ENCODE peak calls at places on chromosome 16, in six cellular contexts. M, L, U, J, I and P are unnamed samples.
A peak's percentile ranks its signal among the peaks of the same experiment; 100 is the strongest.

GRCh38 chr16:31452631-31453106 is 6.6 kb upstream of the ARMC5 start:
- DNase-seq in M (no peak), L (peak; percentile 88), U (peak; percentile 94), J (no peak), I (no peak), P (peak; percentile 87)

GRCh38 chr16:89401641-89402445 is 88.5 kb downstream of the ANKRD11 start:
- DNase-seq in M (no peak), L (no peak), U (no peak), J (no peak), I (no peak), P (no peak)

GRCh38 chr16:67013823-67014640 is 14.9 kb upstream of the CBFB start:
- DNase-seq in M (peak; percentile 53), L (peak; percentile 70), U (peak; percentile 46), J (no peak), I (peak; percentile 44), P (peak; percentile 77)

GRCh38 chr16:50842013-50842505 is 100.2 kb downstream of the CYLD start:
- DNase-seq in M (peak; percentile 25), L (no peak), U (no peak), J (no peak), I (no peak), P (no peak)

GRCh38 chr16:19252904-19253303 is 32.6 kb upstream of the CLEC19A start:
- DNase-seq in M (no peak), L (no peak), U (no peak), J (no peak), I (no peak), P (no peak)

GRCh38 chr16:22098538-22099255 is 6.4 kb downstream of the VWA3A start:
- DNase-seq in M (no peak), L (peak; percentile 84), U (peak; percentile 44), J (no peak), I (peak; percentile 36), P (peak; percentile 64)

GRCh38 chr16:11386054-11386680 is 40.9 kb downstream of the RMI2 start:
- DNase-seq in M (no peak), L (no peak), U (no peak), J (no peak), I (no peak), P (no peak)

GRCh38 chr16:84058664-84059063 is 16.1 kb upstream of the SLC38A8 start:
- DNase-seq in M (no peak), L (no peak), U (no peak), J (no peak), I (no peak), P (no peak)

GRCh38 chr16:22205577-22206012 is 483 bp upstream of the EEF2K start:
- DNase-seq in M (no peak), L (no peak), U (no peak), J (no peak), I (no peak), P (no peak)

GRCh38 chr16:50499254-50499653 is 48.9 kb upstream of the NKD1 start:
- DNase-seq in M (no peak), L (no peak), U (no peak), J (no peak), I (no peak), P (no peak)

GRCh38 chr16:56943761-56944375 is 11.9 kb downstream of the HERPUD1 start:
- DNase-seq in M (no peak), L (no peak), U (no peak), J (no peak), I (no peak), P (no peak)

GRCh38 chr16:79217375-79218011 is 383.0 kb downstream of the MAF start:
- DNase-seq in M (no peak), L (peak; percentile 63), U (no peak), J (no peak), I (no peak), P (no peak)

GRCh38 chr16:54488729-54489128 is 202.1 kb upstream of the IRX3 start:
- DNase-seq in M (no peak), L (no peak), U (no peak), J (no peak), I (no peak), P (no peak)

GRCh38 chr16:3578610-3579551 is 1.7 kb upstream of the NLRC3 start:
- DNase-seq in M (no peak), L (peak; percentile 47), U (no peak), J (no peak), I (peak; percentile 27), P (no peak)

GRCh38 chr16:57384248-57385070 is 12.2 kb downstream of the CX3CL1 start:
- DNase-seq in M (no peak), L (no peak), U (no peak), J (no peak), I (no peak), P (no peak)

GRCh38 chr16:27828671-27829070 is 234.8 kb downstream of the GSG1L start:
- DNase-seq in M (no peak), L (no peak), U (no peak), J (no peak), I (no peak), P (no peak)

GRCh38 chr16:24189941-24190340 is 66.2 kb upstream of the CACNG3 start:
- DNase-seq in M (no peak), L (no peak), U (no peak), J (no peak), I (no peak), P (no peak)

GRCh38 chr16:85273293-85273692 is 161.0 kb upstream of the CIBAR2 start:
- DNase-seq in M (no peak), L (no peak), U (no peak), J (no peak), I (no peak), P (no peak)

GRCh38 chr16:67180166-67180565 is 3.6 kb downstream of the MATCAP1 start:
- DNase-seq in M (no peak), L (no peak), U (no peak), J (no peak), I (no peak), P (no peak)

GRCh38 chr16:2156849-2157224 is 1.3 kb downstream of the TRAF7 start:
- DNase-seq in M (no peak), L (no peak), U (no peak), J (no peak), I (no peak), P (no peak)

GRCh38 chr16:2155091-2156024 is at the start of gene TRAF7:
- DNase-seq in M (peak; percentile 100), L (peak; percentile 100), U (peak; percentile 100), J (peak; percentile 99), I (peak; percentile 100), P (peak; percentile 100)

GRCh38 chr16:2157480-2158261 is 2.1 kb downstream of the TRAF7 start:
- DNase-seq in M (no peak), L (no peak), U (no peak), J (no peak), I (no peak), P (no peak)

GRCh38 chr16:2154533-2155090 is 970 bp upstream of the TRAF7 start:
- DNase-seq in M (no peak), L (no peak), U (no peak), J (no peak), I (no peak), P (no peak)

GRCh38 chr16:2156025-2156848 is 655 bp downstream of the TRAF7 start:
- DNase-seq in M (no peak), L (peak; percentile 59), U (peak; percentile 76), J (no peak), I (no peak), P (peak; percentile 79)
- H3K18ac ChIP-seq in M (no peak overlapping the region), L (peak overlapping the region; percentile 24), U (no peak overlapping the region), J (peak overlapping the region; percentile 87), I (peak overlapping the region; percentile 88), P (peak overlapping the region; percentile 86)

GRCh38 chr16:68228652-68229051 is 7.3 kb downstream of the ESRP2 start:
- DNase-seq in M (no peak), L (no peak), U (no peak), J (no peak), I (no peak), P (no peak)
- H3K4me2 ChIP-seq in M (no peak overlapping the region), L (no peak overlapping the region), U (no peak overlapping the region), J (no peak overlapping the region), I (no peak overlapping the region), P (no peak overlapping the region)

GRCh38 chr16:81313731-81314602 is 795 bp upstream of the GAN start:
- DNase-seq in M (peak; percentile 69), L (peak; percentile 93), U (no peak), J (peak; percentile 58), I (peak; percentile 24), P (no peak)

GRCh38 chr16:81314603-81315270 is at the start of gene GAN:
- DNase-seq in M (peak; percentile 97), L (peak; percentile 98), U (peak; percentile 95), J (peak; percentile 83), I (peak; percentile 95), P (peak; percentile 96)

GRCh38 chr16:81318711-81319110 is 3.9 kb downstream of the GAN start:
- DNase-seq in M (no peak), L (peak; percentile 34), U (no peak), J (no peak), I (no peak), P (no peak)

GRCh38 chr16:81316176-81316496 is 1.4 kb downstream of the GAN start:
- DNase-seq in M (no peak), L (no peak), U (no peak), J (no peak), I (no peak), P (no peak)

DNA sequence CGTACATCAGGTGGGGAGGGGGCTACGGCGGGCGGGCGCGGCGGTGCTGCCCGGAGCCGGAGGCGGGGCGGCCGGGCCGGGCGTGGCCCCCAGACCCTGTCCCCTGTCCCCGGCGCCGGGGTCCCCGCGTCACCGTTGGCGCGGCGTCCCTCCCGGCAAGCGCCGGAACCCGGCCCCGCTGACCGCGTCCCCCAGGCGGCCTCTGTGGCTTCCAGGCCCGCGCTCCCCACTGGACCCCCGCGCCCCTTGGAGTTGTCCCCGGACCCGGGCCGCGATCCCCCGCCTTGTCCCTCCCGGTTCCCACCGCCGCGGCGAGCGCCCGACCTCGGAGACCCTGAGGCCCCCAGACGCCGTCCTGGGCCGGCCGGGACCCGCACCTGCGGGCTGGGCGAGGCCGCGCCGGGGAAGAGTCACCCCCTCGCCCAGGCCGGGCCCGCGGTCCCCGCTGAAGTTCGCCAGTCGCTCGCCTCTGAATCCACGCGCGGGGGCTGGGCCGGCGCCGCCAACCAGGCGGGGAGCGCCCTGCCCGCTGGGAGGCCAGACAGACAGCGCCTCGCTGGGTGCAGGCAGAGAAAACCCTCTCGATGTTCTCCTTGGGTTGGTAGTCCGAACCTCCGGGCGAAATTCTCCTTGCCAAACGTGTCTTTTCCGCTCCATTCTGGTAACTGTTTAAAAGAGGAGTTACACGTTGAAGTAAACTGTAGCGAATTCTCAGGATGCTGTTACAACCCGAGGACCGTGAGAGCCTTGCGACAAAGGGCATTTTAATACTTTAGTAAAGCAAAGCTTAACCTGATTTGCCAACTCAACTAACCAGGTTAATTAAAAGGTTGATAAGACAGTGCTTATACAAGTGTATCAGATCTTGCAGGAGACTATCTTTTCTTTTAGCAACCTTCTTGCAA is 761 bp downstream of the GAN start:
- DNase-seq in M (no peak), L (peak; percentile 26), U (peak; percentile 51), J (no peak), I (peak; percentile 23), P (peak; percentile 69)
- H3K18ac ChIP-seq in M (peak overlapping the region; percentile 81), L (peak overlapping the region; percentile 10), U (no peak overlapping the region), J (no peak overlapping the region), I (peak overlapping the region; percentile 93), P (peak overlapping the region; percentile 78)

GRCh38 chr16:29675811-29676643 is 3.0 kb upstream of the QPRT start:
- DNase-seq in M (peak; percentile 67), L (peak; percentile 87), U (peak; percentile 18), J (no peak), I (no peak), P (peak; percentile 63)

GRCh38 chr16:29683543-29684090 is 4.6 kb downstream of the QPRT start:
- DNase-seq in M (no peak), L (no peak), U (no peak), J (no peak), I (no peak), P (no peak)

GRCh38 chr16:29678691-29679267 is at the start of gene QPRT:
- DNase-seq in M (peak; percentile 95), L (peak; percentile 98), U (peak; percentile 22), J (peak; percentile 81), I (peak; percentile 66), P (peak; percentile 90)

GRCh38 chr16:29676989-29677388 is 2.0 kb upstream of the QPRT start:
- DNase-seq in M (no peak), L (no peak), U (no peak), J (no peak), I (no peak), P (no peak)

GRCh38 chr16:29680180-29680598 is 1.2 kb downstream of the QPRT start:
- DNase-seq in M (no peak), L (peak; percentile 77), U (no peak), J (no peak), I (no peak), P (no peak)
- H3K4me2 ChIP-seq in M (peak overlapping the region; percentile 64), L (no peak overlapping the region), U (no peak overlapping the region), J (peak overlapping the region; percentile 59), I (peak overlapping the region; percentile 32), P (peak overlapping the region; percentile 46)